ENCODE peak calls at places on chromosomes 11 and 22, in six cellular contexts. G, U, Q, M, Z and C are unnamed samples.

GRCh38 chr11:59668188-59668949 is 468 bp downstream of the PATL1 start:
- DNase-seq in G (peak; percentile 55), U (no peak), Q (peak; percentile 70), M (peak; percentile 47), Z (peak; percentile 43), C (peak; percentile 54)

GRCh38 chr11:12746593-12747097 is 72.4 kb downstream of the TEAD1 start:
- DNase-seq in G (peak; percentile 95), U (peak; percentile 84), Q (no peak), M (peak; percentile 93), Z (peak; percentile 71), C (peak; percentile 81)

GRCh38 chr11:30876656-30877371 is 290.7 kb upstream of the MPPED2 start:
- DNase-seq in G (no peak), U (no peak), Q (no peak), M (peak; percentile 16), Z (no peak), C (peak; percentile 39)

GRCh38 chr11:71252434-71252781 is at the start of gene SHANK2:
- DNase-seq in G (no peak), U (no peak), Q (peak; percentile 50), M (no peak), Z (no peak), C (peak; percentile 51)

GRCh38 chr11:111795333-111795985 is 29.3 kb upstream of the PPP2R1B start:
- DNase-seq in G (peak; percentile 41), U (peak; percentile 39), Q (no peak), M (no peak), Z (no peak), C (peak; percentile 19)

GRCh38 chr11:64119748-64120147 is 46.2 kb downstream of the MACROD1 start:
- DNase-seq in G (no peak), U (no peak), Q (no peak), M (no peak), Z (no peak), C (no peak)

GRCh38 chr22:46187862-46188261 is 37.5 kb downstream of the PPARA start:
- DNase-seq in G (peak; percentile 7), U (no peak), Q (no peak), M (no peak), Z (no peak), C (no peak)

GRCh38 chr11:61814958-61815789 is 1.6 kb downstream of the FADS1 start:
- DNase-seq in G (peak; percentile 96), U (peak; percentile 91), Q (peak; percentile 98), M (peak; percentile 98), Z (peak; percentile 98), C (peak; percentile 68)

GRCh38 chr11:134439181-134439580 is 27.1 kb upstream of the B3GAT1 start:
- DNase-seq in G (no peak), U (no peak), Q (no peak), M (no peak), Z (no peak), C (no peak)

GRCh38 chr11:96154802-96155520 is 188.0 kb downstream of the MAML2 start:
- DNase-seq in G (peak; percentile 70), U (no peak), Q (no peak), M (peak; percentile 64), Z (no peak), C (peak; percentile 44)

GRCh38 chr11:45178890-45179663 is 32.6 kb downstream of the PRDM11 start:
- DNase-seq in G (peak; percentile 71), U (no peak), Q (no peak), M (peak; percentile 59), Z (no peak), C (peak; percentile 93)

GRCh38 chr22:48106215-48106614 is 1343.8 kb downstream of the TBC1D22A start:
- DNase-seq in G (no peak), U (no peak), Q (no peak), M (no peak), Z (no peak), C (no peak)

GRCh38 chr22:40323681-40324083 is 22.6 kb upstream of the ADSL start:
- DNase-seq in G (no peak), U (no peak), Q (no peak), M (no peak), Z (no peak), C (no peak)

GRCh38 chr11:69666752-69667536 is 8.2 kb downstream of the LTO1 start:
- DNase-seq in G (no peak), U (no peak), Q (no peak), M (no peak), Z (no peak), C (no peak)

GRCh38 chr11:34263462-34264186 is 94.2 kb downstream of the ABTB2 start:
- DNase-seq in G (peak; percentile 77), U (peak; percentile 26), Q (peak; percentile 81), M (peak; percentile 75), Z (peak; percentile 50), C (peak; percentile 93)

GRCh38 chr11:121415861-121416260 is 36.3 kb upstream of the SORL1 start:
- DNase-seq in G (peak; percentile 26), U (no peak), Q (no peak), M (peak; percentile 34), Z (no peak), C (peak; percentile 49)

GRCh38 chr11:123434911-123435310 is 4.8 kb downstream of the GRAMD1B start:
- DNase-seq in G (no peak), U (no peak), Q (no peak), M (no peak), Z (no peak), C (no peak)

GRCh38 chr11:35815556-35816315 is 128.1 kb upstream of the LDLRAD3 start:
- DNase-seq in G (peak; percentile 24), U (no peak), Q (no peak), M (peak; percentile 87), Z (no peak), C (no peak)

GRCh38 chr22:24175160-24175808 is 6.0 kb upstream of the SUSD2 start:
- DNase-seq in G (peak; percentile 84), U (peak; percentile 45), Q (peak; percentile 84), M (peak; percentile 84), Z (peak; percentile 85), C (peak; percentile 71)

GRCh38 chr11:10654211-10655150 is 39.1 kb downstream of the IRAG1 start:
- DNase-seq in G (peak; percentile 88), U (no peak), Q (no peak), M (peak; percentile 85), Z (no peak), C (peak; percentile 76)

DNA sequence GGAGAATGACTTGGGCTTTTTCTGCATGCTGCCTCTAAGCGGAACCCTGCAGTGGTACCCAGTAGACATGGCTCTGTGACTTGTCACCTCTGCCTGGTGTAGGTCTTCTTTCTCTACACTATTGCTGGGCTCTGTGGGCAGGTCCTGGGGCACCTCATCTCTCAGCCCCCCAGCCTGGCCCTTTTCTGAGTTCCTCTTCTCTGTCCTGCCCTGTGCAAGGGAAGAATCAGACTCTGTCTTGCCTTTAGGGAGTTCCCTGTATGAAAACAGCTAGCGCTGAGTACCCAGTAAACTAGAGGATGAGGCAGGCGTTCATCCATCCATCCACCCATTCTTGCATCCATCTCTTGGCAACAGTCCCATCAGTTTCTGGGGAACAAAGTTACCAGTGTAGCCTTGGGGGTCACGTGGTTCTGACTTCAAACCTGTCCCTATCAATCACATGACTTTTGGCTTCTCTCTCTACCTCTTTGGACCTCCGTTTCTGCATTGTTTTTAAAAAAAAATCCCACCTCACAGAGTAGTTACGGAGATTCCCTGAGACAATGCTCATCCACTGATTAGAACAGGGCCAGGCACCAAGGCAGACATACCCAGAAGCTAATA is 86.4 kb upstream of the WNT11 start:
- DNase-seq in G (no peak), U (no peak), Q (no peak), M (no peak), Z (no peak), C (no peak)
- H3K4me3 ChIP-seq in G (no peak overlapping the region), U (no peak overlapping the region), Q (no peak overlapping the region), M (no peak overlapping the region), Z (no peak overlapping the region), C (no peak overlapping the region)

GRCh38 chr22:29320546-29320945 is 5.0 kb upstream of the RASL10A start:
- DNase-seq in G (no peak), U (no peak), Q (no peak), M (no peak), Z (no peak), C (no peak)
- TF ChIP-seq CTCF in G (peak; percentile 49), U (peak; percentile 15), Q (no peak), M (peak; percentile 9), Z (peak; percentile 13), C (peak; percentile 21)

GRCh38 chr11:88151866-88152265 is 23.4 kb downstream of the RAB38 start:
- DNase-seq in G (no peak), U (no peak), Q (no peak), M (no peak), Z (no peak), C (no peak)
- H3K4me3 ChIP-seq in G (no peak overlapping the region), U (no peak overlapping the region), Q (no peak overlapping the region), M (no peak overlapping the region), Z (no peak overlapping the region), C (no peak overlapping the region)

GRCh38 chr11:131005829-131006228 is 89.5 kb upstream of the SNX19 start:
- DNase-seq in G (no peak), U (no peak), Q (no peak), M (no peak), Z (no peak), C (no peak)
- TF ChIP-seq CTCF in G (no peak), U (no peak), Q (no peak), M (no peak), Z (no peak), C (no peak)

GRCh38 chr11:73382183-73382582 is 6.0 kb downstream of the RELT start:
- DNase-seq in G (no peak), U (no peak), Q (no peak), M (no peak), Z (no peak), C (no peak)

GRCh38 chr11:73380897-73381410 is 4.8 kb downstream of the RELT start:
- DNase-seq in G (no peak), U (no peak), Q (no peak), M (no peak), Z (no peak), C (no peak)

GRCh38 chr11:73380321-73380720 is 4.1 kb downstream of the RELT start:
- DNase-seq in G (no peak), U (no peak), Q (no peak), M (no peak), Z (no peak), C (no peak)

GRCh38 chr11:73382747-73383146 is 6.5 kb downstream of the RELT start:
- DNase-seq in G (no peak), U (no peak), Q (no peak), M (no peak), Z (no peak), C (no peak)

DNA sequence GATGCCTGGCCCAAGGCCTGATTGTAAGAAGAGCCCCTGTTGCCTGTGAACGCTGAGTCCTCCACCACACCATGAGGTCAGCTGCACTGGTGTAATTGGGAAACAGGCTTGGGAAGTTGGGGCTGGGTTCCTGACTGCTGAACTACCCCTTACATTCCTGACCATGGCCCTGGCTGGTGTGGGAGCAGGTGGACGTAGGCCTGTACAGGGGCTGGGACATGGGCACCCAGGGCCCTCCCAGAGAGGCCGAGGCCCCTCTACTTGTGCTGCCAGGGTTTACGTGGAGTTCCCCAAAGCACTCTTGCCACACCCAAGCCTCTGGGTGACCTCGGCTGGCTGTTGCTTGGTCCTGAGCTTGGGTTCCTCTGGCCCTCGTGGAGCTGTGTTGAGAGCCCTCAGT is 5.4 kb downstream of the RELT start:
- DNase-seq in G (no peak), U (no peak), Q (no peak), M (no peak), Z (no peak), C (no peak)
- H3K4me3 ChIP-seq in G (no peak overlapping the region), U (no peak overlapping the region), Q (no peak overlapping the region), M (no peak overlapping the region), Z (no peak overlapping the region), C (no peak overlapping the region)